ENCODE peak calls at places on chromosomes 4 and X, in five cellular contexts. T is BJ, P is GM23248, S is A673, J is neuronal stem cell. A is an unnamed sample. For H3K36me3, the result is how much of the 10 kb centered on the place peaks cover.

GRCh38 chr4:79851625-79852304 is 221.3 kb downstream of the ANTXR2 start:
- DNase-seq in T (no peak), P (peak), S (no peak), J (no peak), A (no peak)

GRCh38 chr4:2630556-2631273 is 94.3 kb downstream of the FAM193A start:
- DNase-seq in T (no peak), P (no peak), S (no peak), J (no peak), A (no peak)

GRCh38 chr4:185379326-185380295 is 16.1 kb downstream of the LRP2BP start:
- DNase-seq in T (no peak), P (no peak), S (no peak), J (no peak), A (no peak)

GRCh38 chr4:158930573-158930972 is 161.7 kb downstream of the FNIP2 start:
- DNase-seq in T (no peak), P (peak), S (no peak), J (no peak), A (peak)

GRCh38 chr4:123659262-123659661 is 262.7 kb downstream of the SPRY1 start:
- DNase-seq in T (no peak), P (no peak), S (no peak), J (no peak), A (no peak)

GRCh38 chr4:108427946-108428345 is 192.4 kb upstream of the RPL34 start:
- DNase-seq in T (no peak), P (peak), S (no peak), J (no peak), A (no peak)

GRCh38 chr4:8912089-8912455 is 40.4 kb upstream of the HMX1 start:
- DNase-seq in T (no peak), P (no peak), S (no peak), J (no peak), A (no peak)

GRCh38 chrX:72107320-72107719 is 24.4 kb downstream of the RTL5 start:
- DNase-seq in T (no peak), P (peak), S (peak), J (no peak), A (peak)

GRCh38 chrX:120023259-120023658 is 54.2 kb downstream of the RHOXF2B start:
- DNase-seq in T (no peak), P (no peak), S (no peak), J (no peak), A (no peak)

GRCh38 chr4:16767251-16767650 is 131.2 kb downstream of the LDB2 start:
- DNase-seq in T (no peak), P (no peak), S (no peak), J (no peak), A (no peak)

GRCh38 chrX:18676470-18676869 is 4.6 kb upstream of the RS1 start:
- DNase-seq in T (no peak), P (no peak), S (peak), J (peak), A (peak)

GRCh38 chr4:108029321-108029720 is 39.6 kb downstream of the HADH start:
- DNase-seq in T (no peak), P (no peak), S (no peak), J (no peak), A (no peak)

GRCh38 chr4:52057196-52057595 is 6.1 kb downstream of the SPATA18 start:
- DNase-seq in T (no peak), P (no peak), S (no peak), J (no peak), A (no peak)

GRCh38 chrX:143768976-143769375 is 48.4 kb upstream of the SPANXN2 start:
- DNase-seq in T (no peak), P (peak), S (no peak), J (no peak), A (no peak)

GRCh38 chrX:38600089-38600755 is 38.9 kb downstream of the TSPAN7 start:
- DNase-seq in T (no peak), P (no peak), S (no peak), J (peak), A (no peak)

GRCh38 chrX:136920001-136920400 is 39.5 kb upstream of the RBMX start:
- DNase-seq in T (no peak), P (no peak), S (no peak), J (no peak), A (peak)

GRCh38 chr4:123587983-123588494 is 191.4 kb downstream of the SPRY1 start:
- DNase-seq in T (peak), P (peak), S (peak), J (no peak), A (peak)

GRCh38 chrX:116384406-116384805 is 52.0 kb upstream of the SLC6A14 start:
- DNase-seq in T (no peak), P (peak), S (no peak), J (no peak), A (peak)

GRCh38 chrX:42087960-42088359 is 164.6 kb upstream of the CASK start:
- DNase-seq in T (no peak), P (no peak), S (no peak), J (peak), A (no peak)

GRCh38 chrX:120286733-120287512 is 24.3 kb downstream of the TMEM255A start:
- DNase-seq in T (no peak), P (no peak), S (no peak), J (no peak), A (no peak)

GRCh38 chrX:281166-281999 is at the start of gene PLCXD1:
- DNase-seq in T (no peak), P (peak), S (peak), J (peak), A (no peak)

GRCh38 chr4:95021099-95021498 is 263.3 kb downstream of the BMPR1B start:
- DNase-seq in T (no peak), P (no peak), S (no peak), J (no peak), A (no peak)

GRCh38 chr4:112127736-112128322 is 17.4 kb upstream of the FAM241A start:
- DNase-seq in T (no peak), P (peak), S (peak), J (no peak), A (no peak)

GRCh38 chrX:39946822-39947221 is 150.9 kb downstream of the BCOR start:
- DNase-seq in T (no peak), P (peak), S (peak), J (no peak), A (peak)

GRCh38 chr4:21476753-21477152 is 471.8 kb downstream of the KCNIP4 start:
- DNase-seq in T (no peak), P (peak), S (no peak), J (peak), A (no peak)

GRCh38 chrX:46884799-46885198 is 27.4 kb upstream of the JADE3 start:
- DNase-seq in T (no peak), P (no peak), S (no peak), J (no peak), A (no peak)

GRCh38 chr4:152535236-152535902 is 523 bp downstream of the FBXW7 start:
- DNase-seq in T (no peak), P (peak), S (no peak), J (no peak), A (no peak)

GRCh38 chrX:100980608-100981497 is 11.3 kb downstream of the ARL13A start:
- DNase-seq in T (no peak), P (peak), S (no peak), J (no peak), A (peak)

GRCh38 chr4:156638925-156639605 is 332.5 kb downstream of the PDGFC start:
- DNase-seq in T (no peak), P (peak), S (peak), J (no peak), A (peak)

GRCh38 chr4:4984186-4984585 is 35.1 kb downstream of the CYTL1 start:
- DNase-seq in T (no peak), P (no peak), S (no peak), J (no peak), A (no peak)

GRCh38 chr4:133152801-133153526 is 3.9 kb downstream of the PCDH10 start:
- DNase-seq in T (no peak), P (peak), S (peak), J (no peak), A (no peak)

GRCh38 chr4:133493776-133494175 is 344.7 kb downstream of the PCDH10 start:
- DNase-seq in T (peak), P (no peak), S (no peak), J (no peak), A (no peak)

GRCh38 chrX:19990225-19990518 is 689 bp downstream of the BCLAF3 start:
- DNase-seq in T (no peak), P (peak), S (peak), J (no peak), A (no peak)
- H3K4me3 ChIP-seq in T (peak), P (peak), S (peak), J (peak), A (peak)

DNA sequence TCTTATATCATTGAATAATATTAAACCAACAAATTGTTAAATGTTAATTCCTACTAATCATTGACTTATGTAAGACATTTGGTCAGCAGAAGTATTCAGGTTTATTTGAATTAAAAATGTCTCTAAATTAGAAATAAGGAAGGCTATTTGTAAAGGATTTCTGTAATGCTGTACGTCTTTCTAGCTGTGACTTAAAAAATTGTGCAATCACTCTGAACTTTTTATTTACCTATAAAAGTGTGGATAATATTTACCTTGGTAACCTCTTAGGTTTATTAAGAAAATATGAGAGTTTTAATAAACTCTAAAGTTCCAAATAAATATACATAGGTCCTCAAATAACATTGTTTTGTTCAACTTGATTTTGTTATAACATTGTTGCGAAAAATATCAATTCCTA is 76.9 kb downstream of the SLC30A9 start:
- DNase-seq in T (no peak), P (no peak), S (no peak), J (no peak), A (no peak)
- H3K36me3 ChIP-seq in T (under half), P (under half), S (under half), J (under half), A (under half)

GRCh38 chr4:66568001-66568400 is 897.7 kb upstream of the EPHA5 start:
- DNase-seq in T (no peak), P (no peak), S (no peak), J (no peak), A (no peak)

GRCh38 chr4:66567551-66567950 is 897.3 kb upstream of the EPHA5 start:
- DNase-seq in T (no peak), P (no peak), S (no peak), J (no peak), A (no peak)

GRCh38 chr4:66562276-66562806 is 892.1 kb upstream of the EPHA5 start:
- DNase-seq in T (no peak), P (no peak), S (no peak), J (no peak), A (peak)

GRCh38 chr4:66565796-66566195 is 895.5 kb upstream of the EPHA5 start:
- DNase-seq in T (no peak), P (no peak), S (no peak), J (no peak), A (no peak)

GRCh38 chr4:66564901-66565648 is 894.8 kb upstream of the EPHA5 start:
- DNase-seq in T (peak), P (peak), S (no peak), J (no peak), A (peak)
- H3K4me3 ChIP-seq in T (no peak), P (no peak), S (no peak), J (no peak), A (no peak)

DNA sequence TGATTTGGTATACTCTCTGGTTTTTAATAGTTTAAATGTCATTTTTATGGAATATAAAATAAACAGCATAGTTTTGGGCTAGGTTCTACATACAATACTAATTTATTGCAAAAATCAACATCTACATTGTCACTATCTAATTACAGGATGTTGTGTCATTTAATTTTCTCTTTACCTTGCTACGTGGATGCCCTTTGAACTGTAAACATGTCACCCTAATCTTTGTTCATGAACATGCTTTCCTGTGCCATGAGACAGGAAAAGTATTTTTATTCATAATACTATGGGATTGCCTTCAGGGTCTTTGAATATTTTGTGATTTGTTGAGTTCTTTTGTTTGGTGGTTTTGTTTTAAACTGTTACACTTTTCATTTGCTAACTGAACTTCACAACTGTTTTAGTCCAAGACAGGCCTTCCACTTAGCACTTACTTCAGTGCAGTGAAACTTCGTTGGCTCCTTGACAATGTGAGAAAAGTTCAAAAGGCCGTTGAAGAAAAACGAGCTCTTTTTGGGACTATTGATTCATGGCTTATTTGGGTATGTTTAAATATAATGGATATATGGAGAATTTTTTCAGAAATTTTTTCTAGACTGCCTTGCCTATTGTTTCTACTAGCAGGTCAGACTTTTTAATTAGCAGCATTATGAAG is 40.9 kb downstream of the GK start:
- DNase-seq in T (no peak), P (no peak), S (no peak), J (no peak), A (no peak)
- H3K36me3 ChIP-seq in T (under half), P (under half), S (under half), J (under half), A (under half)

DNA sequence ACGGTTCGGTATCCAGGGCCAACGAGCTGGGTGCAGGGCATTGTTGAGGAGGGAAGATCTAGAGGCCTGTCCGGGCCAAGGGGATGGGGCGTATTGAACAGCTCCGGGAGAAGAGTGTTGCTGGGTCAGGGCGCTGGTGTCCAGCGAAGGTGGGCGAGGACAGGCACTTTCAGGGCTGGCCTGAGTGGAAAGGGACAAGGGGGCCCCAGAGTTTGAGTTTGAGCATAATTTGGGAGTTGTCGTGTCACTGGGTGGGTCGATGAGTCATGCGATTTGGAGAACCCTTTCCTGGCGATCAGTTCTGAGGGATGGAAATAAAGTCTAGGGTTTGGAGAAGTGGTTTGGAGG is 299 bp downstream of the PRRG3 start:
- DNase-seq in T (no peak), P (no peak), S (no peak), J (no peak), A (no peak)
- H3K4me3 ChIP-seq in T (no peak), P (no peak), S (no peak), J (peak), A (no peak)

GRCh38 chr4:55876387-55876786 is 22.9 kb downstream of the EXOC1 start:
- DNase-seq in T (no peak), P (no peak), S (no peak), J (no peak), A (no peak)
- H3K36me3 ChIP-seq in T (under half), P (half or more), S (under half), J (under half), A (under half)

GRCh38 chrX:49058794-49059193 is at the start of gene CCDC120:
- DNase-seq in T (no peak), P (no peak), S (no peak), J (no peak), A (no peak)

GRCh38 chrX:49059209-49060191 is 701 bp downstream of the CCDC120 start:
- DNase-seq in T (no peak), P (no peak), S (no peak), J (no peak), A (no peak)

GRCh38 chrX:49053223-49054072 is 5.4 kb upstream of the CCDC120 start:
- DNase-seq in T (no peak), P (peak), S (peak), J (peak), A (peak)

DNA sequence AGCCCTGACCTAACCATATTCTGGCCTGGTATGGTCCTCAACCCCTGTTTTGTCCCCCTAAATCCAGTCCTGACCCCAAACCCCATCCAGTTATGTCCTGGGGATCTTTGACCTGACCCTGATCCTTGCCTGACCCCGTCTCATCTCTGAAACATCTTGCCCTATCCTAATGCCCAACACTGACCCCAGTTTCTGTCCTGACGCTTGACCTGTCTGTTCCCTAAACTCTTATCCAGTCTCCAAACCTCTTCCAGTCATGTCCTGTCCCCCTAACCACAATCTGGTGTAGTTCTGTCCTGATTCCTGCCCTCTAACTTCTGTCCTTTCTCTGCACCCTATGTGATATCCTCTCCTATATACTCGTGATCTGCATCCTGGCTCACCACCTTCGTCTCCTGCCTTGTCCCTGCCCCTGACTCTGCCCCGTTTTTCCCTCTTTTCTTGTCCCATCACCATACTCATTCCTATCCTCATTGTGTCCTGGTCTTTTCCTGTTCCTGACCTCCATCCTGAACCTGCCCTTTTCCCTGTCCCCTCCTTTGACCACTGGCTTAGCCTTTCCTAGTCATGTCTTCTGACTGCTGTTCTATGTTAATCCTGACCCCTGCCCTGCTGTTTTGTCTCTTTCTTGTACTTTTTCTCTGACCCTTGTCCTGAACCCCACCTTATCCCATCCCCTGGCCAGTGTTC is 4.6 kb upstream of the CCDC120 start:
- DNase-seq in T (no peak), P (no peak), S (no peak), J (no peak), A (no peak)
- H3K4me3 ChIP-seq in T (peak), P (peak), S (peak), J (peak), A (peak)

DNA sequence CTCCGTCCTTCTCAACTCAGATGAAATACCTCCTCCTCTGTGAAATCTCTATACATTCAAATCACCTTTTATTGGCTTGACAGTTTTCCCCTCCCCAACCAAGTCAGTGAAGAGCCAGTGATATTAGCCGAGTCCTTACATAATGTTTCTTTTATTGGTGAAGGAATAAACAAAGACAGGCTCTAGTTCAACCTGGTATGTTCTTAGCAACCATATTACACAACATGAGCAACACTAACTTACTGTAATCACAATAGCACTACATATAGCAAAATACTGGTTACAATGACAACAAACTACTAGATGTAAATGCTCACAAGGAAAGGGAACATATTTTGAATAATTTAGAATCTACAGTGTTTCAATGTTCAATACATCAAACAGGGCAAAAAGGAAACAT is 19.9 kb downstream of the DHX15 start:
- DNase-seq in T (no peak), P (peak), S (no peak), J (no peak), A (no peak)
- H3K36me3 ChIP-seq in T (under half), P (under half), S (under half), J (under half), A (under half)

GRCh38 chr4:83013931-83014330 is 3.3 kb upstream of the LIN54 start:
- DNase-seq in T (no peak), P (no peak), S (no peak), J (no peak), A (no peak)
- H3K4me3 ChIP-seq in T (no peak), P (peak), S (peak), J (no peak), A (no peak)